ENCODE peak calls at places on chromosomes 6 and 20, in seven cellular contexts. One of them, this sample, is unnamed.
A peak's percentile ranks its signal among the peaks of the same experiment; 100 is the strongest.

GRCh38 chr6:115766745-115767462 is 293.8 kb downstream of the FRK start:
- DNase-seq in adipocyte: no peak
- DNase-seq in occipital lobe: no peak
- DNase-seq in A549: no peak
- DNase-seq in ovary: no peak
- DNase-seq in stimulated activated naive CD8-positive, alpha-beta T cell treated with anti-CD3 and anti-CD28 coated beads, Interleukin-15, Interleukin-2, amounts not matched to agents 100 U/mL and 50 U/mL, for 24 hours: no peak
- DNase-seq in COLO829: no peak
- DNase-seq in this sample: no peak

GRCh38 chr6:40623178-40623577 is 36.0 kb upstream of the LRFN2 start:
- DNase-seq in adipocyte: no peak
- DNase-seq in occipital lobe: no peak
- DNase-seq in A549: no peak
- DNase-seq in ovary: no peak
- DNase-seq in stimulated activated naive CD8-positive, alpha-beta T cell treated with anti-CD3 and anti-CD28 coated beads, Interleukin-15, Interleukin-2, amounts not matched to agents 100 U/mL and 50 U/mL, for 24 hours: no peak
- DNase-seq in COLO829: no peak
- DNase-seq in this sample: no peak

GRCh38 chr6:128597956-128598355 is 77.6 kb upstream of the PTPRK start:
- DNase-seq in adipocyte: no peak
- DNase-seq in occipital lobe: no peak
- DNase-seq in A549: no peak
- DNase-seq in ovary: no peak
- DNase-seq in stimulated activated naive CD8-positive, alpha-beta T cell treated with anti-CD3 and anti-CD28 coated beads, Interleukin-15, Interleukin-2, amounts not matched to agents 100 U/mL and 50 U/mL, for 24 hours: no peak
- DNase-seq in COLO829: no peak
- DNase-seq in this sample: no peak

GRCh38 chr20:22977047-22977785 is 57.9 kb upstream of the SSTR4 start:
- DNase-seq in adipocyte: no peak
- DNase-seq in occipital lobe: no peak
- DNase-seq in A549: no peak
- DNase-seq in ovary: no peak
- DNase-seq in stimulated activated naive CD8-positive, alpha-beta T cell treated with anti-CD3 and anti-CD28 coated beads, Interleukin-15, Interleukin-2, amounts not matched to agents 100 U/mL and 50 U/mL, for 24 hours: no peak
- DNase-seq in COLO829: no peak
- DNase-seq in this sample: no peak

GRCh38 chr6:154510144-154510905 is at the start of gene CNKSR3:
- DNase-seq in adipocyte: peak; percentile 98
- DNase-seq in occipital lobe: peak; percentile 53
- DNase-seq in A549: peak; percentile 88
- DNase-seq in ovary: peak; percentile 93
- DNase-seq in stimulated activated naive CD8-positive, alpha-beta T cell treated with anti-CD3 and anti-CD28 coated beads, Interleukin-15, Interleukin-2, amounts not matched to agents 100 U/mL and 50 U/mL, for 24 hours: peak; percentile 55
- DNase-seq in COLO829: peak; percentile 66
- DNase-seq in this sample: peak; percentile 95

GRCh38 chr6:38495922-38496635 is 143.7 kb downstream of the BTBD9 start:
- DNase-seq in adipocyte: no peak
- DNase-seq in occipital lobe: peak; percentile 19
- DNase-seq in A549: no peak
- DNase-seq in ovary: no peak
- DNase-seq in stimulated activated naive CD8-positive, alpha-beta T cell treated with anti-CD3 and anti-CD28 coated beads, Interleukin-15, Interleukin-2, amounts not matched to agents 100 U/mL and 50 U/mL, for 24 hours: peak; percentile 23
- DNase-seq in COLO829: no peak
- DNase-seq in this sample: no peak

GRCh38 chr6:167424060-167424673 is 99.3 kb downstream of the TTLL2 start:
- DNase-seq in adipocyte: no peak
- DNase-seq in occipital lobe: no peak
- DNase-seq in A549: no peak
- DNase-seq in ovary: no peak
- DNase-seq in stimulated activated naive CD8-positive, alpha-beta T cell treated with anti-CD3 and anti-CD28 coated beads, Interleukin-15, Interleukin-2, amounts not matched to agents 100 U/mL and 50 U/mL, for 24 hours: no peak
- DNase-seq in COLO829: no peak
- DNase-seq in this sample: peak; percentile 7

GRCh38 chr6:163383912-163384311 is 30.6 kb upstream of the QKI start:
- DNase-seq in adipocyte: peak; percentile 13
- DNase-seq in occipital lobe: no peak
- DNase-seq in A549: no peak
- DNase-seq in ovary: no peak
- DNase-seq in stimulated activated naive CD8-positive, alpha-beta T cell treated with anti-CD3 and anti-CD28 coated beads, Interleukin-15, Interleukin-2, amounts not matched to agents 100 U/mL and 50 U/mL, for 24 hours: no peak
- DNase-seq in COLO829: no peak
- DNase-seq in this sample: no peak

GRCh38 chr6:56524891-56525703 is 117.6 kb downstream of the DST start:
- DNase-seq in adipocyte: peak; percentile 92
- DNase-seq in occipital lobe: no peak
- DNase-seq in A549: peak; percentile 9
- DNase-seq in ovary: no peak
- DNase-seq in stimulated activated naive CD8-positive, alpha-beta T cell treated with anti-CD3 and anti-CD28 coated beads, Interleukin-15, Interleukin-2, amounts not matched to agents 100 U/mL and 50 U/mL, for 24 hours: no peak
- DNase-seq in COLO829: peak; percentile 42
- DNase-seq in this sample: no peak

GRCh38 chr20:38730167-38730988 is 6.1 kb downstream of the SLC32A1 start:
- DNase-seq in adipocyte: no peak
- DNase-seq in occipital lobe: no peak
- DNase-seq in A549: no peak
- DNase-seq in ovary: no peak
- DNase-seq in stimulated activated naive CD8-positive, alpha-beta T cell treated with anti-CD3 and anti-CD28 coated beads, Interleukin-15, Interleukin-2, amounts not matched to agents 100 U/mL and 50 U/mL, for 24 hours: peak; percentile 7
- DNase-seq in COLO829: no peak
- DNase-seq in this sample: peak; percentile 8

GRCh38 chr20:37755665-37756064 is 61.8 kb downstream of the CTNNBL1 start:
- DNase-seq in adipocyte: peak; percentile 6
- DNase-seq in occipital lobe: no peak
- DNase-seq in A549: no peak
- DNase-seq in ovary: no peak
- DNase-seq in stimulated activated naive CD8-positive, alpha-beta T cell treated with anti-CD3 and anti-CD28 coated beads, Interleukin-15, Interleukin-2, amounts not matched to agents 100 U/mL and 50 U/mL, for 24 hours: no peak
- DNase-seq in COLO829: no peak
- DNase-seq in this sample: peak; percentile 18

GRCh38 chr6:73523434-73524123 is 2.7 kb upstream of the EEF1A1 start:
- DNase-seq in adipocyte: peak; percentile 38
- DNase-seq in occipital lobe: no peak
- DNase-seq in A549: peak; percentile 84
- DNase-seq in ovary: peak; percentile 66
- DNase-seq in stimulated activated naive CD8-positive, alpha-beta T cell treated with anti-CD3 and anti-CD28 coated beads, Interleukin-15, Interleukin-2, amounts not matched to agents 100 U/mL and 50 U/mL, for 24 hours: peak; percentile 86
- DNase-seq in COLO829: no peak
- DNase-seq in this sample: peak; percentile 36

GRCh38 chr6:111462770-111463391 is 20.1 kb downstream of the REV3L start:
- DNase-seq in adipocyte: no peak
- DNase-seq in occipital lobe: no peak
- DNase-seq in A549: peak; percentile 17
- DNase-seq in ovary: no peak
- DNase-seq in stimulated activated naive CD8-positive, alpha-beta T cell treated with anti-CD3 and anti-CD28 coated beads, Interleukin-15, Interleukin-2, amounts not matched to agents 100 U/mL and 50 U/mL, for 24 hours: no peak
- DNase-seq in COLO829: no peak
- DNase-seq in this sample: peak; percentile 12

GRCh38 chr6:158854214-158855101 is 35.3 kb upstream of the EZR start:
- DNase-seq in adipocyte: no peak
- DNase-seq in occipital lobe: no peak
- DNase-seq in A549: no peak
- DNase-seq in ovary: no peak
- DNase-seq in stimulated activated naive CD8-positive, alpha-beta T cell treated with anti-CD3 and anti-CD28 coated beads, Interleukin-15, Interleukin-2, amounts not matched to agents 100 U/mL and 50 U/mL, for 24 hours: no peak
- DNase-seq in COLO829: no peak
- DNase-seq in this sample: peak; percentile 89

GRCh38 chr6:32940656-32941411 is at the start of gene HLA-DMB:
- DNase-seq in adipocyte: peak; percentile 90
- DNase-seq in occipital lobe: peak; percentile 16
- DNase-seq in A549: peak; percentile 79
- DNase-seq in ovary: no peak
- DNase-seq in stimulated activated naive CD8-positive, alpha-beta T cell treated with anti-CD3 and anti-CD28 coated beads, Interleukin-15, Interleukin-2, amounts not matched to agents 100 U/mL and 50 U/mL, for 24 hours: peak; percentile 47
- DNase-seq in COLO829: peak; percentile 97
- DNase-seq in this sample: peak; percentile 72

GRCh38 chr6:163729127-163729872 is 314.8 kb downstream of the QKI start:
- DNase-seq in adipocyte: no peak
- DNase-seq in occipital lobe: no peak
- DNase-seq in A549: no peak
- DNase-seq in ovary: no peak
- DNase-seq in stimulated activated naive CD8-positive, alpha-beta T cell treated with anti-CD3 and anti-CD28 coated beads, Interleukin-15, Interleukin-2, amounts not matched to agents 100 U/mL and 50 U/mL, for 24 hours: no peak
- DNase-seq in COLO829: no peak
- DNase-seq in this sample: no peak

GRCh38 chr6:30727920-30728605 is 7.9 kb downstream of the TUBB start:
- DNase-seq in adipocyte: peak; percentile 36
- DNase-seq in occipital lobe: no peak
- DNase-seq in A549: peak; percentile 56
- DNase-seq in ovary: no peak
- DNase-seq in stimulated activated naive CD8-positive, alpha-beta T cell treated with anti-CD3 and anti-CD28 coated beads, Interleukin-15, Interleukin-2, amounts not matched to agents 100 U/mL and 50 U/mL, for 24 hours: no peak
- DNase-seq in COLO829: no peak
- DNase-seq in this sample: peak; percentile 78

GRCh38 chr6:114376611-114377206 is 33.9 kb upstream of the HS3ST5 start:
- DNase-seq in adipocyte: no peak
- DNase-seq in occipital lobe: no peak
- DNase-seq in A549: no peak
- DNase-seq in ovary: no peak
- DNase-seq in stimulated activated naive CD8-positive, alpha-beta T cell treated with anti-CD3 and anti-CD28 coated beads, Interleukin-15, Interleukin-2, amounts not matched to agents 100 U/mL and 50 U/mL, for 24 hours: no peak
- DNase-seq in COLO829: no peak
- DNase-seq in this sample: no peak

GRCh38 chr20:32807706-32808105 is 12.0 kb upstream of the MAPRE1 start:
- DNase-seq in adipocyte: no peak
- DNase-seq in occipital lobe: no peak
- DNase-seq in A549: no peak
- DNase-seq in ovary: no peak
- DNase-seq in stimulated activated naive CD8-positive, alpha-beta T cell treated with anti-CD3 and anti-CD28 coated beads, Interleukin-15, Interleukin-2, amounts not matched to agents 100 U/mL and 50 U/mL, for 24 hours: no peak
- DNase-seq in COLO829: no peak
- DNase-seq in this sample: peak; percentile 57

This sample was measured in mesendoderm.